ENCODE peak calls at places on chromosomes 2 and 18, in four cellular contexts. One of them, this sample, is unnamed.

GRCh38 chr2:221235941-221236340 is 336.2 kb downstream of the EPHA4 start:
- DNase-seq in prostate gland: no peak
- DNase-seq in adrenal gland: no peak
- DNase-seq in tibial nerve: no peak
- DNase-seq in this sample: no peak

GRCh38 chr2:150824118-150824517 is 336.7 kb upstream of the RND3 start:
- DNase-seq in adrenal gland: no peak
- DNase-seq in tibial nerve: no peak
- DNase-seq in prostate gland: no peak
- DNase-seq in this sample: no peak

GRCh38 chr2:11921030-11921583 is 174.7 kb downstream of the LPIN1 start:
- DNase-seq in tibial nerve: no peak
- DNase-seq in adrenal gland: no peak
- DNase-seq in prostate gland: no peak
- DNase-seq in this sample: no peak

GRCh38 chr2:8517850-8518480 is 163.9 kb upstream of the ID2 start:
- DNase-seq in adrenal gland: no peak
- DNase-seq in tibial nerve: no peak
- DNase-seq in prostate gland: no peak
- DNase-seq in this sample: no peak

GRCh38 chr2:116180072-116180471 is 1634.4 kb upstream of the DDX18 start:
- DNase-seq in prostate gland: no peak
- DNase-seq in adrenal gland: no peak
- DNase-seq in tibial nerve: no peak
- DNase-seq in this sample: no peak

GRCh38 chr18:7177131-7177744 is 53.7 kb upstream of the LRRC30 start:
- DNase-seq in adrenal gland: peak
- DNase-seq in prostate gland: peak
- DNase-seq in tibial nerve: peak
- DNase-seq in this sample: no peak

GRCh38 chr2:25168256-25169072 is at the start of gene POMC:
- DNase-seq in adrenal gland: no peak
- DNase-seq in tibial nerve: no peak
- DNase-seq in prostate gland: no peak
- DNase-seq in this sample: peak

GRCh38 chr2:1598800-1599199 is 145.5 kb downstream of the PXDN start:
- DNase-seq in prostate gland: no peak
- DNase-seq in adrenal gland: no peak
- DNase-seq in tibial nerve: no peak
- DNase-seq in this sample: no peak

GRCh38 chr2:42169869-42170465 is 814 bp downstream of the EML4 start:
- DNase-seq in tibial nerve: no peak
- DNase-seq in adrenal gland: no peak
- DNase-seq in prostate gland: no peak
- DNase-seq in this sample: no peak

GRCh38 chr2:56224316-56224715 is 40.5 kb downstream of the CCDC85A start:
- DNase-seq in tibial nerve: no peak
- DNase-seq in adrenal gland: no peak
- DNase-seq in prostate gland: no peak
- DNase-seq in this sample: no peak

GRCh38 chr18:52341617-52342381 is 1.8 kb downstream of the DCC start:
- DNase-seq in prostate gland: no peak
- DNase-seq in tibial nerve: no peak
- DNase-seq in adrenal gland: no peak
- DNase-seq in this sample: no peak

GRCh38 chr18:77132369-77133050 is at the start of gene MBP:
- DNase-seq in adrenal gland: no peak
- DNase-seq in tibial nerve: peak
- DNase-seq in prostate gland: peak
- DNase-seq in this sample: peak

GRCh38 chr2:172655091-172655837 is 80.4 kb upstream of the RAPGEF4 start:
- DNase-seq in adrenal gland: no peak
- DNase-seq in prostate gland: no peak
- DNase-seq in tibial nerve: no peak
- DNase-seq in this sample: no peak

GRCh38 chr2:202169826-202170424 is 68.5 kb downstream of the SUMO1 start:
- DNase-seq in adrenal gland: no peak
- DNase-seq in prostate gland: no peak
- DNase-seq in tibial nerve: no peak
- DNase-seq in this sample: no peak

GRCh38 chr2:111116843-111117665 is 3.7 kb upstream of the BCL2L11 start:
- DNase-seq in tibial nerve: peak
- DNase-seq in prostate gland: peak
- DNase-seq in adrenal gland: peak
- DNase-seq in this sample: peak

GRCh38 chr2:137826373-137827372 is 137.6 kb upstream of the HNMT start:
- DNase-seq in prostate gland: no peak
- DNase-seq in adrenal gland: no peak
- DNase-seq in tibial nerve: no peak
- DNase-seq in this sample: no peak

GRCh38 chr2:234290671-234291070 is 206.2 kb downstream of the ARL4C start:
- DNase-seq in prostate gland: no peak
- DNase-seq in tibial nerve: no peak
- DNase-seq in adrenal gland: no peak
- DNase-seq in this sample: peak

GRCh38 chr18:59659486-59660187 is 37.6 kb downstream of the CCBE1 start:
- DNase-seq in tibial nerve: no peak
- DNase-seq in adrenal gland: no peak
- DNase-seq in prostate gland: no peak
- DNase-seq in this sample: no peak

GRCh38 chr2:12338946-12339697 is 377.6 kb upstream of the TRIB2 start:
- DNase-seq in tibial nerve: no peak
- DNase-seq in prostate gland: no peak
- DNase-seq in adrenal gland: no peak
- DNase-seq in this sample: no peak

GRCh38 chr2:85245891-85246290 is 81.9 kb downstream of the TGOLN2 start:
- DNase-seq in prostate gland: no peak
- DNase-seq in tibial nerve: no peak
- DNase-seq in adrenal gland: no peak
- DNase-seq in this sample: no peak

GRCh38 chr2:143603035-143603616 is 473.9 kb downstream of the ARHGAP15 start:
- DNase-seq in adrenal gland: no peak
- DNase-seq in tibial nerve: no peak
- DNase-seq in prostate gland: no peak
- DNase-seq in this sample: no peak

GRCh38 chr18:7723558-7723957 is 156.4 kb downstream of the PTPRM start:
- DNase-seq in tibial nerve: no peak
- DNase-seq in prostate gland: no peak
- DNase-seq in adrenal gland: no peak
- DNase-seq in this sample: no peak

GRCh38 chr2:159476329-159476728 is 140.0 kb downstream of the BAZ2B start:
- DNase-seq in adrenal gland: no peak
- DNase-seq in prostate gland: no peak
- DNase-seq in tibial nerve: no peak
- DNase-seq in this sample: no peak

GRCh38 chr2:223306371-223306770 is 254.4 kb downstream of the KCNE4 start:
- DNase-seq in adrenal gland: no peak
- DNase-seq in prostate gland: no peak
- DNase-seq in tibial nerve: no peak
- DNase-seq in this sample: no peak

GRCh38 chr2:200609027-200609614 is 23.3 kb downstream of the AOX1 start:
- DNase-seq in tibial nerve: peak
- DNase-seq in prostate gland: no peak
- DNase-seq in adrenal gland: peak
- DNase-seq in this sample: no peak
- H3K27ac ChIP-seq in tibial nerve: no peak
- H3K27ac ChIP-seq in prostate gland: no peak
- H3K27ac ChIP-seq in adrenal gland: peak
- H3K27ac ChIP-seq in this sample: no peak

DNA sequence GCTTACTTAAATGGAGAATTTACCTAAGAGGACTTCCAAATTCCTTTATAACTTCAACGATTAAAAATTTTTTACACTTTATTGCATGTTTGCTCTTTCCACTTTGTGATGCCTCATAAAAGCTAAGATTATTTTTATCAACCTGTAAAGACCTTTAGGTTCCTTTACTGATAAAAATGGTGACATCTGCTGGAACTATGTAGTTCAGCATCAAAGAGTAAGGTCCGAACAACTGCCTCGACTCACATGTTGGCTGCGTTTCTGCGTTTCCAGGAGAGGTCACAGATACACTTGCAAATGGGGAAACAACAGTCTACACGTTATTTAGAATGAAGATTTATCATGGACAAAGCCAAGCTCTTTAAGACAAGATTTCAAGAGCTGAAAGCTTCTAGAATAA is 18.8 kb upstream of the TMX3 start:
- DNase-seq in adrenal gland: no peak
- DNase-seq in tibial nerve: no peak
- DNase-seq in prostate gland: no peak
- DNase-seq in this sample: no peak
- TF ChIP-seq CTCF in adrenal gland: no peak
- TF ChIP-seq CTCF in tibial nerve: no peak
- TF ChIP-seq CTCF in prostate gland: no peak
- TF ChIP-seq CTCF in this sample: no peak

GRCh38 chr2:96485350-96485749 is 19.8 kb downstream of the NEURL3 start:
- DNase-seq in tibial nerve: no peak
- DNase-seq in adrenal gland: no peak
- DNase-seq in prostate gland: no peak
- DNase-seq in this sample: no peak
- H3K27ac ChIP-seq in tibial nerve: peak
- H3K27ac ChIP-seq in adrenal gland: peak
- H3K27ac ChIP-seq in prostate gland: peak
- H3K27ac ChIP-seq in this sample: peak

GRCh38 chr2:71777946-71778345 is 324.6 kb downstream of the DYSF start:
- DNase-seq in adrenal gland: no peak
- DNase-seq in tibial nerve: no peak
- DNase-seq in prostate gland: no peak
- DNase-seq in this sample: no peak

GRCh38 chr2:71780162-71780561 is 326.8 kb downstream of the DYSF start:
- DNase-seq in adrenal gland: no peak
- DNase-seq in prostate gland: peak
- DNase-seq in tibial nerve: no peak
- DNase-seq in this sample: no peak

GRCh38 chr2:71776227-71776626 is 322.9 kb downstream of the DYSF start:
- DNase-seq in tibial nerve: no peak
- DNase-seq in adrenal gland: no peak
- DNase-seq in prostate gland: no peak
- DNase-seq in this sample: no peak

GRCh38 chr2:71779306-71779855 is 326.0 kb downstream of the DYSF start:
- DNase-seq in prostate gland: peak
- DNase-seq in tibial nerve: no peak
- DNase-seq in adrenal gland: no peak
- DNase-seq in this sample: no peak

DNA sequence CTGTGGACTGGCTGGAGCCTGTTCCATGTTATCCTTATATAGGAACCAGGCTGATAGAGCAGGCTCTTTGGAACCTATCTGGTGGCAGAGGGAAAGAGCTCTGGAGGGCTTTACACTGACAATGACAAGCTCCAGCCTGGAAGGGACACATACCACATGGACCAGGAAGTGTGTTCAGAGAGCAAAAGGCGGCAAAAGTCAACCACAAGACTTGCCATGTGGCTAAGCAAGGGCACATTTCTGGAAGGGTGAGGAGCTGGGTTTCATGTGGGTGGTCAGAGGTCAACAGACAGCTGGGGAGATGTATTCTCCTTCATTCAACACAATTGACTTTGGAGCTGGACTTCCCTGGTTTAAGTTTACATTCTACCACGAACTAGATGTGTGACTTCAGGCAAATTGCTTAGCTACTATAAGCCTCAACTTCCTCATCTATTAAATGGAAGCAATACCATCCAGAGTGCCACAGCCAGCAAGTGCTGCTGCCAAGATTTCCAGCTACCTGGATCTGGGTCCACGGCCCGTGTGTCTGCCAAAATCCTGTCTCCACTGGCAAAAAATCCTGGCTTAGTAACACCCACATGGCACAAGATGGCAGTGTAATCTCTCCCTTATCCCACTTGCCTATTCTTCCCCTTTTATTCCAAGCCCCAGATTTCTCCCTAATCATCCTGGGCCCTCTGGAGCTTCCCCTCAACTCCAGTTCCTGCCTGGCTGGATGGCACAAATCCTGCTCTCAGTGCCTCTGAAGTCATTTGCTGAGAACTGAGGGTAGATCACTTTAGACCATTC is 325.3 kb downstream of the DYSF start:
- DNase-seq in adrenal gland: no peak
- DNase-seq in prostate gland: peak
- DNase-seq in tibial nerve: no peak
- DNase-seq in this sample: no peak
- TF ChIP-seq CTCF in adrenal gland: no peak
- TF ChIP-seq CTCF in prostate gland: no peak
- TF ChIP-seq CTCF in tibial nerve: no peak
- TF ChIP-seq CTCF in this sample: no peak

GRCh38 chr2:73239776-73240175 is 5.7 kb downstream of the CCT7 start:
- DNase-seq in prostate gland: no peak
- DNase-seq in adrenal gland: no peak
- DNase-seq in tibial nerve: no peak
- DNase-seq in this sample: no peak
- H3K27ac ChIP-seq in prostate gland: no peak
- H3K27ac ChIP-seq in adrenal gland: peak
- H3K27ac ChIP-seq in tibial nerve: no peak
- H3K27ac ChIP-seq in this sample: no peak

GRCh38 chr2:174180837-174181236 is 67.5 kb downstream of the OLA1 start:
- DNase-seq in adrenal gland: no peak
- DNase-seq in tibial nerve: no peak
- DNase-seq in prostate gland: no peak
- DNase-seq in this sample: no peak

GRCh38 chr2:174181368-174181767 is 67.0 kb downstream of the OLA1 start:
- DNase-seq in tibial nerve: no peak
- DNase-seq in prostate gland: no peak
- DNase-seq in adrenal gland: no peak
- DNase-seq in this sample: no peak

GRCh38 chr2:174183076-174183475 is 65.3 kb downstream of the OLA1 start:
- DNase-seq in prostate gland: no peak
- DNase-seq in adrenal gland: no peak
- DNase-seq in tibial nerve: no peak
- DNase-seq in this sample: no peak

GRCh38 chr2:174176898-174177297 is 71.4 kb downstream of the OLA1 start:
- DNase-seq in tibial nerve: no peak
- DNase-seq in adrenal gland: no peak
- DNase-seq in prostate gland: no peak
- DNase-seq in this sample: no peak

DNA sequence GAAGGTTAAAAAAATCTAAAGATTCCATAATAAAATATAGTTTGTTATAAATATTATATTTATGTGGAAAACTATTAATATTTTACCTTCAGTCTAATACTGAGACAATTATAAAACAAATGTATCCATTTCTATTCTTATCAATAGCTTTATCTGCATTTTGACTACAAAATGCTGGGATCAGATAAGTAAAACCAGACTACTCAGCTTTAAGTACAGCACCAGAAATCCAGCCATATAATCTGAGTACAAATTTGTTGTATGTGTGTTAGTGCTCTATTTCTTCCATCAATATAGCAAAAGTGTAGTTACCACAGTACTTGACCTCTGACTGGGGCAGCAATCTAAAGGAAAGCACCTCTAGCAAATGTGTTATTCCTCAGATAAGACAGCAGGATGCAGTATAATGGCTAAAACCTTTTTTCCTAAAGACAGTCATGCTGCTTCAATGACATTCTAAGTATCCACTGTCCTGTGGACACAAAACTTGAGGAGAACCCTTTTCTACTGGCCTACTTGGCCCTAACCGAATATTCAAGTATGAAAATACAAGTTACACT is 68.1 kb downstream of the OLA1 start:
- DNase-seq in tibial nerve: no peak
- DNase-seq in prostate gland: no peak
- DNase-seq in adrenal gland: no peak
- DNase-seq in this sample: no peak
- TF ChIP-seq CTCF in tibial nerve: no peak
- TF ChIP-seq CTCF in prostate gland: no peak
- TF ChIP-seq CTCF in adrenal gland: no peak
- TF ChIP-seq CTCF in this sample: no peak

GRCh38 chr2:231199219-231199618 is 788 bp downstream of the ARMC9 start:
- DNase-seq in adrenal gland: no peak
- DNase-seq in tibial nerve: no peak
- DNase-seq in prostate gland: peak
- DNase-seq in this sample: no peak
- H3K27ac ChIP-seq in adrenal gland: peak
- H3K27ac ChIP-seq in tibial nerve: no peak
- H3K27ac ChIP-seq in prostate gland: peak
- H3K27ac ChIP-seq in this sample: no peak